ENCODE peak calls at places on chromosomes 11 and 22, in four cellular contexts. E is GDM1; K is activated CD8-positive, alpha-beta memory T cell treated with anti-CD3 and anti-CD28 coated beads for 1 hour; Z is iPS-NIHi11. S is an unnamed sample.

GRCh38 chr11:120137611-120138521 is at the start of gene TRIM29:
- DNase-seq in Z (peak; percentile 74), K (no peak), E (no peak), S (no peak)

GRCh38 chr11:76665172-76665571 is 5.4 kb downstream of the LRRC32 start:
- DNase-seq in K (no peak), E (no peak), Z (no peak), S (no peak)

GRCh38 chr11:47056261-47056915 is 119.8 kb downstream of the CSTPP1 start:
- DNase-seq in Z (no peak), K (no peak), E (peak; percentile 7), S (no peak)

GRCh38 chr22:49486225-49486624 is 341.4 kb downstream of the BRD1 start:
- DNase-seq in Z (no peak), E (no peak), K (no peak), S (no peak)

GRCh38 chr11:77091146-77091940 is 11.3 kb upstream of the OMP start:
- DNase-seq in Z (peak; percentile 95), K (peak; percentile 50), E (peak; percentile 63), S (no peak)

GRCh38 chr22:37827056-37827455 is 3.9 kb downstream of the GALR3 start:
- DNase-seq in K (no peak), Z (no peak), E (no peak), S (no peak)

GRCh38 chr11:38302564-38302963 is 1704.5 kb upstream of the RAG2 start:
- DNase-seq in Z (no peak), K (no peak), E (no peak), S (no peak)

GRCh38 chr22:33807465-33807864 is 112.8 kb downstream of the LARGE1 start:
- DNase-seq in K (no peak), Z (no peak), E (no peak), S (no peak)

GRCh38 chr11:73239571-73240189 is 21.6 kb downstream of the P2RY2 start:
- DNase-seq in K (no peak), E (no peak), Z (no peak), S (no peak)